ENCODE peak calls at places on chromosomes 7 and 10, in five cellular contexts. K is activated B cell treated with CpG ODN at 0.5 μM for 24 hours, L is HepG2, E is GM23338, H is gastroesophageal sphincter. A is an unnamed sample.

GRCh38 chr10:663844-664243 is 25.6 kb downstream of the DIP2C start:
- ATAC-seq in L (no peak), E (peak), K (no peak), H (no peak), A (no peak)

GRCh38 chr7:122893486-122893885 is 7.2 kb upstream of the CADPS2 start:
- ATAC-seq in H (no peak), K (no peak), L (no peak), E (no peak), A (no peak)

GRCh38 chr10:8975535-8975934 is 921.0 kb downstream of the GATA3 start:
- ATAC-seq in E (no peak), H (no peak), L (no peak), K (no peak), A (no peak)

GRCh38 chr7:5615190-5616070 is 166.0 kb downstream of the RNF216 start:
- ATAC-seq in L (peak), H (peak), K (no peak), E (no peak), A (no peak)

GRCh38 chr10:25047902-25048301 is 31.5 kb downstream of the THNSL1 start:
- ATAC-seq in L (no peak), E (no peak), H (no peak), K (no peak), A (no peak)

GRCh38 chr7:140176271-140176701 is 497 bp downstream of the KDM7A start:
- ATAC-seq in E (no peak), L (no peak), H (no peak), K (no peak), A (peak)

GRCh38 chr10:88048312-88048711 is 184.9 kb downstream of the PTEN start:
- ATAC-seq in K (no peak), L (no peak), E (no peak), H (no peak), A (no peak)

GRCh38 chr10:55200020-55200419 is 399.0 kb upstream of the PCDH15 start:
- ATAC-seq in H (no peak), L (no peak), K (no peak), E (no peak), A (no peak)

GRCh38 chr7:120797026-120797645 is 60.8 kb downstream of the TSPAN12 start:
- ATAC-seq in L (no peak), K (no peak), E (no peak), H (no peak), A (no peak)

GRCh38 chr10:58023341-58024073 is 244.2 kb downstream of the IPMK start:
- ATAC-seq in E (no peak), H (no peak), L (no peak), K (no peak), A (no peak)

GRCh38 chr7:101950450-101951119 is 133.2 kb downstream of the CUX1 start:
- ATAC-seq in H (no peak), E (peak), K (no peak), L (no peak), A (no peak)

GRCh38 chr10:50393784-50394183 is 142.5 kb upstream of the ASAH2 start:
- ATAC-seq in H (no peak), E (no peak), L (peak), K (no peak), A (no peak)

GRCh38 chr10:126640391-126640790 is 30.1 kb downstream of the C10orf90 start:
- ATAC-seq in E (no peak), H (no peak), L (no peak), K (no peak), A (no peak)

GRCh38 chr10:3924344-3924743 is 139.3 kb upstream of the KLF6 start:
- ATAC-seq in K (no peak), L (no peak), E (no peak), H (peak), A (no peak)

GRCh38 chr7:112970771-112971170 is 115.9 kb downstream of the GPR85 start:
- ATAC-seq in H (no peak), E (no peak), L (peak), K (no peak), A (no peak)

GRCh38 chr7:101519324-101520017 is 109.6 kb downstream of the MYL10 start:
- ATAC-seq in K (no peak), H (no peak), E (no peak), L (no peak), A (no peak)

GRCh38 chr7:24847754-24848153 is 90.5 kb upstream of the GSDME start:
- ATAC-seq in E (no peak), H (no peak), L (no peak), K (no peak), A (no peak)

GRCh38 chr7:5831196-5831595 is 49.4 kb upstream of the OCM start:
- ATAC-seq in L (no peak), E (peak), K (no peak), H (no peak), A (no peak)

GRCh38 chr7:120996333-120996982 is 7.9 kb downstream of the CPED1 start:
- ATAC-seq in K (no peak), L (no peak), H (peak), E (no peak), A (no peak)

GRCh38 chr10:122492955-122493597 is 31.7 kb downstream of the HTRA1 start:
- ATAC-seq in L (no peak), H (peak), K (no peak), E (no peak), A (no peak)

GRCh38 chr7:100353685-100354330 is 4.1 kb upstream of the PILRB start:
- ATAC-seq in K (no peak), L (no peak), H (no peak), E (no peak), A (no peak)

GRCh38 chr7:84914598-84914997 is 272.3 kb downstream of the SEMA3D start:
- ATAC-seq in H (no peak), L (peak), K (no peak), E (peak), A (no peak)

GRCh38 chr10:14259696-14260595 is 70.8 kb downstream of the FRMD4A start:
- ATAC-seq in H (no peak), E (no peak), L (peak), K (no peak), A (no peak)

GRCh38 chr7:149002604-149003003 is 25.7 kb downstream of the PDIA4 start:
- ATAC-seq in K (no peak), L (no peak), E (no peak), H (no peak), A (no peak)

GRCh38 chr7:33874943-33875342 is 30.4 kb upstream of the BMPER start:
- ATAC-seq in L (no peak), H (peak), K (no peak), E (no peak), A (no peak)

GRCh38 chr7:106864298-106865081 is 592 bp upstream of the PIK3CG start:
- ATAC-seq in K (peak), H (no peak), E (no peak), L (no peak), A (peak)

GRCh38 chr7:26397326-26397725 is 105.7 kb downstream of the SNX10 start:
- ATAC-seq in E (no peak), L (no peak), H (no peak), K (no peak), A (no peak)

GRCh38 chr7:42605800-42606199 is 306.1 kb downstream of the C7orf25 start:
- ATAC-seq in E (no peak), L (no peak), K (no peak), H (no peak), A (no peak)

GRCh38 chr7:104045183-104045582 is 55.7 kb upstream of the RELN start:
- ATAC-seq in E (no peak), H (no peak), L (no peak), K (no peak), A (no peak)

GRCh38 chr10:1579671-1580070 is 157.7 kb downstream of the ADARB2 start:
- ATAC-seq in E (no peak), L (no peak), K (no peak), H (no peak), A (no peak)

GRCh38 chr10:44198780-44199097 is 186.2 kb downstream of the CXCL12 start:
- ATAC-seq in E (no peak), K (no peak), L (no peak), H (peak), A (no peak)

GRCh38 chr10:11286261-11286989 is 268.8 kb downstream of the CELF2 start:
- ATAC-seq in L (no peak), H (no peak), K (no peak), E (no peak), A (peak)

GRCh38 chr7:106756884-106757283 is 95.9 kb upstream of the CCDC71L start:
- ATAC-seq in H (no peak), K (no peak), L (no peak), E (no peak), A (no peak)

GRCh38 chr7:20558963-20559716 is 56.3 kb upstream of the ABCB5 start:
- ATAC-seq in L (peak), K (no peak), E (peak), H (no peak), A (peak)

GRCh38 chr10:79293841-79294705 is 53.2 kb upstream of the PPIF start:
- ATAC-seq in L (no peak), E (no peak), H (peak), K (peak), A (peak)

GRCh38 chr10:8283986-8284385 is 229.5 kb downstream of the GATA3 start:
- ATAC-seq in H (no peak), K (no peak), E (no peak), L (no peak), A (no peak)

GRCh38 chr7:132203021-132203420 is 373.2 kb downstream of the PLXNA4 start:
- ATAC-seq in L (peak), H (no peak), K (no peak), E (peak), A (no peak)

A was measured in stimulated activated memory B cell treated with anti-CD40 and anti-IgM and Interleukin-4, amounts not matched to agents 10 μg/mL and 1 μg/mL and 100 μg/mL, for 72 hours.